ENCODE peak calls at places on chromosomes 7 and 10, in five cellular contexts. I is spleen, X is transverse colon, K is HepG2, D is GM12891. S is an unnamed sample.

GRCh38 chr10:101601541-101601940 is 13.4 kb downstream of the DPCD start:
- DNase-seq in K (no peak), X (no peak), I (peak), D (no peak), S (no peak)

GRCh38 chr7:69722836-69723235 is 124.6 kb downstream of the AUTS2 start:
- DNase-seq in I (no peak), K (no peak), X (no peak), D (no peak), S (no peak)

GRCh38 chr7:39073432-39073831 is 95.7 kb downstream of the POU6F2 start:
- DNase-seq in X (no peak), I (no peak), K (no peak), D (no peak), S (no peak)

GRCh38 chr10:130203626-130204025 is 67.4 kb downstream of the GLRX3 start:
- DNase-seq in K (no peak), X (no peak), I (peak), D (no peak), S (no peak)

GRCh38 chr10:49620841-49621378 is 7.1 kb downstream of the CHAT start:
- DNase-seq in I (peak), X (no peak), D (no peak), K (no peak), S (no peak)

GRCh38 chr7:43467406-43467805 is 115.5 kb upstream of the STK17A start:
- DNase-seq in X (no peak), K (no peak), D (no peak), I (no peak), S (no peak)

GRCh38 chr7:70131807-70132565 is 533.7 kb downstream of the AUTS2 start:
- DNase-seq in I (no peak), X (no peak), K (no peak), D (no peak), S (no peak)

GRCh38 chr7:74306737-74307469 is 17.7 kb downstream of the CLIP2 start:
- DNase-seq in X (peak), K (no peak), I (no peak), D (no peak), S (no peak)

GRCh38 chr10:98302711-98303365 is 34.8 kb upstream of the LOXL4 start:
- DNase-seq in X (no peak), K (no peak), I (no peak), D (no peak), S (no peak)

GRCh38 chr10:103637855-103638561 is 144.5 kb downstream of the NEURL1 start:
- DNase-seq in X (peak), D (no peak), I (no peak), K (no peak), S (no peak)

GRCh38 chr7:55247466-55247865 is 117.7 kb upstream of the LANCL2 start:
- DNase-seq in I (no peak), K (no peak), X (no peak), D (no peak), S (no peak)

GRCh38 chr10:80166581-80167470 is 34.3 kb downstream of the PLAC9 start:
- DNase-seq in I (peak), D (no peak), K (no peak), X (no peak), S (no peak)

GRCh38 chr10:72695496-72695895 is 3.6 kb downstream of the MCU start:
- DNase-seq in D (no peak), I (no peak), X (no peak), K (no peak), S (no peak)

GRCh38 chr7:27795977-27796376 is 56.0 kb downstream of the TAX1BP1 start:
- DNase-seq in I (no peak), K (no peak), D (no peak), X (no peak), S (no peak)

GRCh38 chr7:30511494-30511893 is 6.9 kb upstream of the GGCT start:
- DNase-seq in D (no peak), X (no peak), I (no peak), K (no peak), S (no peak)

GRCh38 chr7:112449353-112449752 is 907 bp upstream of the IFRD1 start:
- DNase-seq in K (peak), X (peak), I (no peak), D (no peak), S (no peak)

GRCh38 chr7:90982228-90982627 is 282.0 kb upstream of the FZD1 start:
- DNase-seq in K (no peak), X (no peak), I (no peak), D (no peak), S (no peak)

GRCh38 chr7:51318886-51319579 is 2.4 kb upstream of the COBL start:
- DNase-seq in I (no peak), D (no peak), X (peak), K (peak), S (no peak)

GRCh38 chr10:86368046-86368445 is 1.5 kb upstream of the GRID1 start:
- DNase-seq in X (no peak), I (peak), K (no peak), D (no peak), S (no peak)

GRCh38 chr10:531541-531940 is 157.9 kb downstream of the DIP2C start:
- DNase-seq in D (no peak), X (no peak), K (no peak), I (peak), S (no peak)

GRCh38 chr10:546971-547590 is 142.4 kb downstream of the DIP2C start:
- DNase-seq in X (no peak), I (no peak), D (no peak), K (no peak), S (no peak)

GRCh38 chr7:128891110-128891941 is 19.2 kb downstream of the KCP start:
- DNase-seq in K (no peak), D (no peak), X (no peak), I (peak), S (no peak)

GRCh38 chr7:46695045-46695708 is 774.1 kb upstream of the IGFBP3 start:
- DNase-seq in K (peak), I (no peak), X (no peak), D (no peak), S (no peak)

GRCh38 chr7:38160003-38160571 is 18.0 kb upstream of the STARD3NL start:
- DNase-seq in K (peak), I (no peak), D (no peak), X (peak), S (no peak)

GRCh38 chr7:25895792-25896171 is 256.2 kb upstream of the NFE2L3 start:
- DNase-seq in K (no peak), D (no peak), I (no peak), X (no peak), S (no peak)

GRCh38 chr10:122738031-122738430 is 38.4 kb upstream of the C10orf120 start:
- DNase-seq in K (no peak), X (no peak), I (no peak), D (no peak), S (no peak)

GRCh38 chr10:47418321-47418720 is 34.2 kb upstream of the ZNF488 start:
- DNase-seq in D (no peak), K (no peak), I (peak), X (no peak), S (no peak)

GRCh38 chr7:107505997-107506682 is 36.3 kb downstream of the GPR22 start:
- DNase-seq in D (no peak), I (no peak), K (peak), X (peak), S (no peak)

GRCh38 chr7:28296571-28297483 is 115.5 kb upstream of the CREB5 start:
- DNase-seq in K (no peak), I (no peak), D (no peak), X (peak), S (no peak)

GRCh38 chr10:60737242-60737641 is 41.0 kb upstream of the CDK1 start:
- DNase-seq in K (no peak), D (no peak), I (no peak), X (no peak), S (no peak)

DNA sequence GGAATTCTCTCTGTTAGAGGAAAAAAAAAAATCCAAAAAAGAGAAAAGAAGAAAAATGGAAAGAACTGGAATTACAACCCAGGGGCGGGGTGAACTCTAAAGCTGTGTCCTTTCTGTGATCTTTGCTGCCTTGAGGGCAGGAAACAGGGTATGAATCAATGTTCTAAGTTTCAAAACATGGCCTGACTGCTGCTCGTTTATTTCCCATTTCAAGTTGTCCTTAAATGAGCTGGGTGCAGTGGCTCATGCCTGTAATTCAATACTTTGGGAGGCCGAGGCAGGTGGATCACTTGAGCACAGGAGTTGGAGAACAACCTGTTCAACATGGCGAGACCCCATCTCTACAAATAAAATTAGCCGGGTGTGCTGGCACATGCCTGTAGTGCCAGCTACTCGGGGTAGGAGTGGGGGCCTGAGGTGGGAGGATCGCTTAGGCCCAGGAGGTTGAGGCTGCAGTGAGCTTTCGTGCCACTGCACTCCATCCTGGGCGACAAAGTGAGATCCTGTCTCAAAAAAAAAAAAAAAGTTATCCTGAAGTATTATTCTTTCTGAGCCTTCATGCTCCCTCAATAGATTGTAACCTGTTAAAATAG is 24.7 kb upstream of the TFAM start:
- DNase-seq in I (no peak), D (no peak), K (no peak), X (no peak), S (no peak)
- TF ChIP-seq POLR2A in I (no peak), D (no peak), K (no peak), X (no peak), S (no peak)

GRCh38 chr10:28327494-28327886 is 24.6 kb upstream of the MPP7 start:
- DNase-seq in I (no peak), D (no peak), X (no peak), K (no peak), S (no peak)

GRCh38 chr10:28332699-28333098 is 29.8 kb upstream of the MPP7 start:
- DNase-seq in X (no peak), K (no peak), D (no peak), I (no peak), S (no peak)

GRCh38 chr10:28331821-28332220 is 29.0 kb upstream of the MPP7 start:
- DNase-seq in X (no peak), D (no peak), K (no peak), I (no peak), S (no peak)

GRCh38 chr10:28328346-28328745 is 25.5 kb upstream of the MPP7 start:
- DNase-seq in K (no peak), I (no peak), X (no peak), D (no peak), S (no peak)

DNA sequence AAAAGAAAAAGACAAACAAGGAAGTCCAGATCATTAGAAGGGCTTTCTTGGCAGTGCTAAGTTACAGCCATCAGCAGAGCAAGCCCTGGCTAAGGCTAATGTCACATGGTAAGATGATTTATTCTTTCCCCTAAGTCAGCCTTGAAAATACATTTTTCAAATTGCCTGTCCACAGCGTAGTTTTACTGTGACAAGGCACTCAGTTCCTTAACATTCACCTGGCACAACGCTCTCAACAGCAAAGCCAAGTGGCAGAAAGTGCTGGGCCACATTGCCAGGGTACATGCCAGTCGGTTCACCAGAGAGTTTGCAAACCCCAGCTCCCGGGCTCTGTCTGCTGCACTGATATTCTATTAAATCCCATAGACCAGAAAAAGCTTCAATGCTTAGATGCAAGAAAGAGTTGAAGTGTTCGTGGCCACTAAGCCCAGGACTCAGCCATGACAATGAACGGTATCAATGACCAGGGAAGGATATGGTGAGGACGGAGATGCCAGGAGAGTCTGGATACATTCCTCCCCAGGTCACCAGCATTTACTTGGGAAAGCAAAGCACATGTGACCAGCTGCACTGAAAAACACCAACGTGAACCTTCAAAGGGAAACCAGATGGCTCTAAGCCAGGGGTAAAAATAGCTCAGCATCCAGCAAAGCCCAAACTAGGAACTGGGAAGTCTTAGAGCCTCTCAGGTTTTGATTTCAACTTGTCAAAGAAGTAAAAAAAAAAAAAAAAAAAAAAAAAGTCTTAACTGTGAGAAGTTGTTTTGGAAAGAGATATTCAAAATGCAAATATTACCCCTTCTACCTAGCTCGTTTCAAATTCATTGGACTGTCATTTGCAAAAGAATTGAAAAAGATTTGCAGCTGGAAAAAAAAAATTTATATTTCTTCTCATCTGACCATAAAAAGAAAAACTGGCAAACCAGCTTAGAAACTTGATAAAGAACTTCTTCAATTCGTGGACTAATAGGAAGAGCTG is 23.9 kb upstream of the MPP7 start:
- DNase-seq in I (no peak), X (peak), K (peak), D (no peak), S (no peak)
- TF ChIP-seq POLR2AphosphoS5 in I (no peak), X (peak), K (no peak), D (no peak), S (no peak)

GRCh38 chr7:151088019-151088855 is 2.0 kb downstream of the AGAP3 start:
- DNase-seq in K (no peak), X (no peak), I (no peak), D (no peak), S (no peak)

GRCh38 chr7:151089893-151090730 is 3.8 kb downstream of the AGAP3 start:
- DNase-seq in D (no peak), I (no peak), X (no peak), K (no peak), S (no peak)

GRCh38 chr7:151091003-151091402 is 4.7 kb downstream of the AGAP3 start:
- DNase-seq in K (no peak), X (no peak), D (no peak), I (no peak), S (no peak)

GRCh38 chr7:151087247-151088018 is 1.2 kb downstream of the AGAP3 start:
- DNase-seq in X (peak), K (peak), I (peak), D (no peak), S (no peak)

DNA sequence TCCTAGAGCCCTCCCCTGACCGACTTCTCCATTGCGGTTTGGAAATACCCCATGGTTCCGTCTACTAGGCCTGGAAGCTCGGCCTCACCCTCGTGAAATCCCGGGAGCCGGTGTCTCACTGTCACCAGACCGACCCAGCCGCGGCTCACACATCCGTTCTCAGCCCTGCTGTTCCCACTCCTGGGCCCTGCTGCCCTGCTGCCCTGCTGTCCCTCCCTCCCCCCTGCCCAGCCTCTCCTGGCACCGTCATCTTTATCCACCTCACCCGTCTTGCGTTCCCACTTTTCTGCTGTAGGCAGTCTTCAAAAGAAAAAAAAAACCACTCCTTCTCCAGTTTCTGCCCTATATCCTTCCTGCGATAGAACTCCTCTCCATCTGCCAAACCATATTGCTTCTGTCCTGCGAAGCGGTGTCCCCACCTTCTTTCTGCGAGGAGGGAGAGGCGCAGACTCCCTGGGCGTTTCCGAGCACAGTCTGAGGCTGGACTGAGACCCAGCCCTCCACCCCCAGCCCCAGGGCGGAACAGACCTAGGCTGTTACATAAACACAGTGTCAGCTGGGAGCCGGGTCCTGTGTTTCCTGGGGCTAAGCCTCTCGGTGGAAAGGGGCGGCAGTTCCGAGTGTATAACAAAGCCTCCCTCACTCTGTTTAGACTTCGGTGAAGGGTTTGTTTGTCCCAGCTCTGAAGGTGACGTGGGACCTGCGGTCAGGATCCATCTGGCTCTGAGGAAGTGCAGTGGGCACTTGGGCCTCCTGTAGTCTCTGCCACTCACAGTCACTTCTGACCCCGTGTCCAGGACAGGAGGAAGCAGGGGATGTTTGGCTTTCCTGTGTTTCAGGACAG is 2.8 kb downstream of the AGAP3 start:
- DNase-seq in I (peak), D (no peak), K (peak), X (peak), S (no peak)
- TF ChIP-seq POLR2A in I (no peak), D (no peak), K (no peak), X (peak), S (no peak)

DNA sequence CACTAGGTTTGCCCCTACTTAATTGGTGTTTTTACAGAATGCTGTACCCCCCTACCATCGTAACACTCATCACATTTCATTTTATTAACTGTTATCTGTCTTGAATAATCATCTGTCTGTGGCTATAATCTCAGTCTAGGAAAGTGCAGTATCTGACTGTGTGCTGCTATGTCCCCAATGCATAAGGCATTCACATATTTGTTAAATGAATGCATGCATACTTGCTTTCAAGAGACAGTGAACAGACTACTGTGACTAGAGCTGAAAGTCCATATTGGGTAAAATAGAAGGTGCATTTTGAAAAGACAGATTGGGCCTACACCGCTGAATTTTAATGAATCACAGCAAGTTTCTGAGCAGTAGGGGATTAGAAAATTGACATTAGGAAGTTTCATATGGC is 112.3 kb downstream of the ARHGAP12 start:
- DNase-seq in I (no peak), D (no peak), X (no peak), K (peak), S (no peak)
- TF ChIP-seq POLR2AphosphoS5 in I (no peak), D (no peak), X (peak), K (no peak), S (no peak)

GRCh38 chr10:14573666-14574261 is 200.9 kb downstream of the FAM107B start:
- DNase-seq in K (no peak), X (no peak), I (no peak), D (no peak), S (no peak)

GRCh38 chr10:14570800-14571199 is 203.9 kb downstream of the FAM107B start:
- DNase-seq in K (no peak), I (no peak), D (no peak), X (no peak), S (no peak)

GRCh38 chr10:14574291-14574690 is 200.4 kb downstream of the FAM107B start:
- DNase-seq in D (no peak), K (no peak), I (no peak), X (no peak), S (no peak)

GRCh38 chr10:14569274-14570060 is 205.2 kb downstream of the FAM107B start:
- DNase-seq in K (no peak), I (peak), X (peak), D (no peak), S (no peak)

DNA sequence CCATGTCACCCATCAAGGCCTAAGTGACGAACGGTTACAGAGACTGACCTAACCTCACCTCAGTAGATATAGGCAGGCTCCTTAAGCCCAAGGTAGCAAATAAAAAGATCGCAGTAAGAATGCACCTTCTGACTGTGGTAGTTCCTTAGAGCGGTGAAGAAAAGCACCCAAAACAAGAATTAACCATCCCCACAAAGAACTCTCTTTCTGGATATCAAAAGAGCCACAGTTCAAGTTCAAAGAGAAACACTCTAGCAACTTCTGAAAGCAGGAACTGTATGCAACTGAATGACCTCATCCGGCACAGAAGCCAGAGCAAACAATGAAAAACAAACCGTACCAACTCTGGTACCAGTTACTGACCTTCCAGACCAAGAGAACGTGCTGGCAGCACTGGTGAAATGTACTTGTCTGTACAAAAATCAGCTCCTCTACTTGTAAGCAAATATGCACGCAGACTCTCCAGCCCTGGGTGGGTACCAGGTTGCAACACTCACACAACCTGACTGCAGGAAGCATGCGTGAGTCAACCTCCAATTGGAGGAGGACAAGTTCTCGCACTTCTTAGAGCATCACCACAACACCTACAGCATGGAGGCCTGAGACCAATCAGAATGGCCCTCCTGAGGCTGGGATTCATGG is 202.7 kb downstream of the FAM107B start:
- DNase-seq in D (no peak), X (no peak), I (peak), K (peak), S (no peak)
- TF ChIP-seq POLR2A in D (peak), X (peak), I (no peak), K (no peak), S (no peak)

GRCh38 chr7:106216517-106217088 is 68.2 kb downstream of the NAMPT start:
- DNase-seq in D (no peak), K (no peak), X (peak), I (no peak), S (no peak)
- TF ChIP-seq POLR2AphosphoS5 in D (no peak), K (no peak), X (peak), I (no peak), S (peak)

S was measured in vagina.